ENCODE peak calls at places on chromosomes 5 and 9, in six cellular contexts. Q is lower lobe of right lung, F is GM12878, S is neural progenitor cell, U is hepatocyte, H is psoas muscle. Z is an unnamed sample. For H3K27me3, the result is how much of the 10 kb centered on the place peaks cover.

GRCh38 chr5:153276151-153276550 is 214.3 kb upstream of the GRIA1 start:
- DNase-seq in H (no peak), U (peak), F (no peak), S (peak), Q (no peak), Z (no peak)

GRCh38 chr5:112154940-112155686 is 264.0 kb downstream of the EPB41L4A start:
- DNase-seq in H (no peak), U (no peak), S (no peak), Q (no peak), F (no peak), Z (no peak)

GRCh38 chr5:42745426-42745825 is 11.2 kb upstream of the CCDC152 start:
- DNase-seq in H (no peak), U (no peak), S (peak), Q (no peak), F (no peak), Z (no peak)

GRCh38 chr5:136901-137300 is 44.9 kb downstream of the PLEKHG4B start:
- DNase-seq in Q (no peak), S (no peak), H (no peak), F (no peak), U (no peak), Z (no peak)

GRCh38 chr9:138009456-138010273 is 132.1 kb downstream of the CACNA1B start:
- DNase-seq in U (no peak), Q (peak), H (no peak), F (no peak), S (no peak), Z (no peak)

GRCh38 chr5:141681695-141682641 is at the start of gene ARAP3:
- DNase-seq in H (peak), Q (peak), S (peak), U (peak), F (no peak), Z (peak)

GRCh38 chr9:114898741-114899140 is 31.6 kb downstream of the TNFSF8 start:
- DNase-seq in F (no peak), U (no peak), H (peak), Q (peak), S (no peak), Z (no peak)

GRCh38 chr9:69981686-69982450 is 61.8 kb upstream of the MAMDC2 start:
- DNase-seq in Q (no peak), F (no peak), U (no peak), H (no peak), S (peak), Z (no peak)

GRCh38 chr5:79547982-79548381 is 34.0 kb upstream of the HOMER1 start:
- DNase-seq in F (no peak), H (no peak), S (no peak), U (peak), Q (no peak), Z (no peak)

GRCh38 chr5:153900703-153901395 is 137.9 kb downstream of the FAM114A2 start:
- DNase-seq in S (no peak), Q (no peak), H (peak), F (no peak), U (no peak), Z (no peak)

GRCh38 chr5:6448622-6449464 is at the start of gene UBE2QL1:
- DNase-seq in H (no peak), F (no peak), Q (no peak), S (peak), U (peak), Z (peak)

GRCh38 chr5:132103380-132103951 is 29.9 kb downstream of the CSF2 start:
- DNase-seq in S (no peak), H (peak), F (peak), Q (peak), U (peak), Z (peak)

GRCh38 chr5:68898961-68899471 is 194.8 kb upstream of the SLC30A5 start:
- DNase-seq in F (no peak), U (peak), Q (no peak), H (no peak), S (peak), Z (no peak)

GRCh38 chr9:8432224-8432623 is 632.6 kb upstream of the DMAC1 start:
- DNase-seq in F (no peak), Q (no peak), U (no peak), H (no peak), S (no peak), Z (no peak)

GRCh38 chr5:112737088-112737471 is 605 bp upstream of the APC start:
- DNase-seq in U (no peak), S (peak), H (no peak), F (no peak), Q (no peak), Z (no peak)

GRCh38 chr5:56050566-56051292 is 56.0 kb upstream of the IL6ST start:
- DNase-seq in S (no peak), Q (no peak), U (no peak), F (no peak), H (no peak), Z (no peak)

GRCh38 chr5:124474821-124475220 is 271.6 kb downstream of the ZNF608 start:
- DNase-seq in F (no peak), H (no peak), S (no peak), U (no peak), Q (no peak), Z (no peak)

GRCh38 chr9:127754099-127754760 is 19.1 kb upstream of the TOR2A start:
- DNase-seq in U (no peak), Q (no peak), H (no peak), S (peak), F (no peak), Z (peak)

GRCh38 chr5:10468256-10468655 is 26.6 kb downstream of the ROPN1L start:
- DNase-seq in H (no peak), U (no peak), S (no peak), F (no peak), Q (no peak), Z (no peak)

GRCh38 chr9:135245482-135246247 is 158.2 kb downstream of the OLFM1 start:
- DNase-seq in Q (peak), U (no peak), F (no peak), S (no peak), H (peak), Z (peak)

GRCh38 chr9:107637421-107638420 is 148.2 kb upstream of the KLF4 start:
- DNase-seq in S (peak), F (no peak), H (peak), Q (peak), U (peak), Z (peak)

GRCh38 chr9:94300470-94301301 is 27.8 kb downstream of the NUTM2F start:
- DNase-seq in F (no peak), S (no peak), Q (no peak), U (no peak), H (no peak), Z (no peak)

GRCh38 chr9:83432104-83432627 is 106.0 kb downstream of the FRMD3 start:
- DNase-seq in F (no peak), H (peak), S (peak), Q (peak), U (no peak), Z (peak)

GRCh38 chr9:113540466-113540865 is 76.9 kb downstream of the RGS3 start:
- DNase-seq in H (no peak), S (no peak), F (no peak), Q (no peak), U (no peak), Z (no peak)

GRCh38 chr5:163248333-163248732 is 189.1 kb upstream of the CCNG1 start:
- DNase-seq in Q (no peak), S (no peak), U (no peak), F (no peak), H (no peak), Z (no peak)

GRCh38 chr9:89597711-89598707 is 6.8 kb upstream of the GADD45G start:
- DNase-seq in H (no peak), Q (no peak), U (peak), F (no peak), S (peak), Z (peak)

GRCh38 chr5:112312810-112313209 is 106.3 kb downstream of the EPB41L4A start:
- DNase-seq in H (no peak), S (no peak), F (no peak), Q (no peak), U (no peak), Z (no peak)

GRCh38 chr5:181246276-181247050 is 2.8 kb upstream of the RACK1 start:
- DNase-seq in H (peak), Q (peak), S (peak), U (peak), F (no peak), Z (peak)

GRCh38 chr9:11199335-11199734 is 586.5 kb upstream of the PTPRD start:
- DNase-seq in S (peak), F (no peak), Q (no peak), U (no peak), H (no peak), Z (no peak)

GRCh38 chr9:27131731-27132130 is 22.7 kb downstream of the TEK start:
- DNase-seq in Q (no peak), H (no peak), F (no peak), S (no peak), U (no peak), Z (no peak)

GRCh38 chr9:6852243-6852963 is 94.6 kb downstream of the KDM4C start:
- DNase-seq in H (no peak), F (no peak), S (no peak), Q (no peak), U (no peak), Z (no peak)

GRCh38 chr5:16791036-16791705 is 144.9 kb downstream of the MYO10 start:
- DNase-seq in F (peak), S (peak), H (no peak), Q (no peak), U (peak), Z (peak)

DNA sequence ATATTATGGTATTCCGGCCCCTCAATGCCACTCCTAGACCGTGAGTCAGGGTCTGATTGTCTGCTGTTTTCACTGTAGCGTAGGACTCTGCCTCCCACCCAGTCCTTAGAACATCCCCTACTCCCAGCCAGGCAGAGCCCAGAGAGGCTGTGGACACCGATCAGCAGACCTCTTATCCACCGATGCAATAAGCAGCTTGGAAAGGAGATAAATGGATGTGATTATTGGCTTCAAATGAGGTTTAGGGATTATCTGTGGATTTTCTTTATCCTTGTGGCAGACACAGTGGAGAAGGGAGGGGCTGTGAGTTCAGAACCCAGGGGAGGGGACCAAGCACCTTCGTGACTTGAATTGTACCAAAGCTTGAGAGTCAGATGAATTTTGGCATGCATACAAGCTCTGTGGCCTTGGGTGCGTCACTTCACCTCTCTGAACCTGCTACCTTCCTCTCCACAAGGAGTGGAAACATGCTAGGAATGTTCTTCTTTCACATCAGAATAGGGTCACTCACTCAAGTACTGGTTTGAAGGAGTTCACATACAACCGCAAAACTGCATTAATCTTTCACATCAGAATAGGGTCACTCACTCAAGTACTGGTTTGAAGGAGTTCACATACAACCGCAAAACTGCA is 83.1 kb upstream of the CPLX2 start:
- DNase-seq in F (no peak), U (no peak), H (no peak), S (no peak), Q (no peak), Z (no peak)
- H3K27me3 ChIP-seq in F (under half), U (under half), H (under half), S (under half), Q (under half), Z (under half)

GRCh38 chr5:156835905-156836304 is 14.2 kb upstream of the PPP1R2B start:
- DNase-seq in H (no peak), U (no peak), Q (no peak), F (no peak), S (peak), Z (no peak)
- TF ChIP-seq CTCF in H (no peak), U (peak), Q (peak), F (peak), S (peak), Z (no peak)

GRCh38 chr9:129551393-129551973 is 69.4 kb downstream of the C9orf50 start:
- DNase-seq in F (no peak), H (no peak), S (no peak), U (no peak), Q (no peak), Z (no peak)

GRCh38 chr9:129549139-129549538 is 71.8 kb downstream of the C9orf50 start:
- DNase-seq in Q (no peak), H (no peak), U (no peak), F (no peak), S (no peak), Z (no peak)

GRCh38 chr9:129549684-129550083 is 71.2 kb downstream of the C9orf50 start:
- DNase-seq in F (no peak), U (no peak), Q (no peak), H (peak), S (peak), Z (no peak)

GRCh38 chr9:129548571-129549135 is 72.2 kb downstream of the C9orf50 start:
- DNase-seq in S (no peak), U (no peak), H (peak), Q (no peak), F (no peak), Z (no peak)

DNA sequence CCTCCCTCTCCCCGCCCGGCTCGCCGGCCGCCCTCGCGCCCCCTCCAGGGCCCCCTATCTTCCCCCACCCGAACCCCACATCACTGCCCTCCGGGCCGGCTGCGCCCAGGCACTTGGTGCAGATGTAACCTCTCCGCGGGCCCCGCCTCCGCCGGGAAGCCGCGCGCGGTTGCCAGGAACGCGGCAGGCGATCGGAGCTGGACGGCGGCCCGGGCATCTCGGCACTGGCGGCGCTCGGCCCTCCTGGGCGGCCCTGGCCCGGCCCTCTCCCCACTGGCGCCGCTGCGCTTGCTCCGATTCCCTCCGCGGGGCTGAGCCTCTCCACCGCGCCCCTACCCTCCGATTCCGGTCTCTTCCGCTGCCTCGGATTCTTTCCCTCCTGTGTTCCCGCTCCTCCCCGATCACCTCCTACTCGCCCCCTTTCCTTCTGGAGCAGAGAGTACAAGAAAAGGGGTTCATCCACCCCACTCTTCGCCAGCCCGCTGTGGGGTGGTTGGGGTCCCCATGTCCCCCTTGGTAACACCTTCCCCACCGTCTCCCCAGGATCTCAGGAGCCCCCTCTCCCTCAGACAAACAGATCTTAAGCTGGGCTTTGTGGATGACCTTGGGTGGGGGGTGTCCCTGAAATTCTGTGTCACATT is 70.6 kb downstream of the C9orf50 start:
- DNase-seq in H (peak), Q (peak), S (peak), F (no peak), U (peak), Z (peak)
- H3K27me3 ChIP-seq in H (under half), Q (under half), S (under half), F (under half), U (under half), Z (under half)

DNA sequence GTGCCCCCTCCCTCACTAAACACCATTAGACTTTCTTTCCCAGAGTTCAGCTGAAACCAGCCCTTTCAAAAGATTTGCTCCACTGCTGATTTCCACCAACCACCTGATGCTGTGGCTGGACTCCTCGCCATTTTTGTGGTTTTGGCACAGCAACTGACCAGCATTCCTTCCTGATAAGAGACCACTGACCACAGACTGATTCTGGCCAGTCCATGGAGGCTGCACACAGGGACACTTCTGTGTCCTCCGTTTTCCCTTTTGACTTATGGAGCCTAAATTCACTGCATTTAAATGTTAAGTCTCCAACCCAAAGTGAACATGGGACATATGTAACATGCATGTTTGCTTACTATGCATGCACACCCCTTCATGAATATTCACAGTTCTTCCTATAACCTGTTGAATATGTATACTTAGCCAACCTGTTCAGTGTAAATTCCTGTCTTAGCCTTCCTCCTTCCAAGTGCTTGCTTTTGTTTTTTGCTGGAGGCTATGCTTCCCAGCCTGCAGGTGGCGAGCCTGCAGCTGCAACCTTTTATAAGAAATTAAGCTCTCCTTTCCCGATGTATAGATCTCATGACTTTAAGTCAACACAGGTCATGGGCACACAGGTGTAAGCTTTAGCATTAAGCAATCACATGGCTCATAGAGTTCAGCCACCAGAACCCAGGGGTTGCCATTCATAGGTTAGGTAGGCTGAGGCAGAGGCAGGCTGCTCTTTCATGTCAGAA is 78.7 kb downstream of the ACTL7B start:
- DNase-seq in H (no peak), F (no peak), U (no peak), Q (no peak), S (no peak), Z (no peak)
- TF ChIP-seq CTCF in H (no peak), F (no peak), U (peak), Q (peak), S (peak), Z (no peak)

GRCh38 chr9:37054513-37054776 is 20.4 kb upstream of the PAX5 start:
- DNase-seq in H (no peak), Q (no peak), S (no peak), F (no peak), U (no peak), Z (no peak)

GRCh38 chr9:37056086-37056485 is 22.0 kb upstream of the PAX5 start:
- DNase-seq in Q (no peak), H (no peak), U (no peak), S (no peak), F (no peak), Z (no peak)

GRCh38 chr9:37056521-37056920 is 22.5 kb upstream of the PAX5 start:
- DNase-seq in S (no peak), Q (no peak), H (no peak), U (no peak), F (no peak), Z (no peak)

DNA sequence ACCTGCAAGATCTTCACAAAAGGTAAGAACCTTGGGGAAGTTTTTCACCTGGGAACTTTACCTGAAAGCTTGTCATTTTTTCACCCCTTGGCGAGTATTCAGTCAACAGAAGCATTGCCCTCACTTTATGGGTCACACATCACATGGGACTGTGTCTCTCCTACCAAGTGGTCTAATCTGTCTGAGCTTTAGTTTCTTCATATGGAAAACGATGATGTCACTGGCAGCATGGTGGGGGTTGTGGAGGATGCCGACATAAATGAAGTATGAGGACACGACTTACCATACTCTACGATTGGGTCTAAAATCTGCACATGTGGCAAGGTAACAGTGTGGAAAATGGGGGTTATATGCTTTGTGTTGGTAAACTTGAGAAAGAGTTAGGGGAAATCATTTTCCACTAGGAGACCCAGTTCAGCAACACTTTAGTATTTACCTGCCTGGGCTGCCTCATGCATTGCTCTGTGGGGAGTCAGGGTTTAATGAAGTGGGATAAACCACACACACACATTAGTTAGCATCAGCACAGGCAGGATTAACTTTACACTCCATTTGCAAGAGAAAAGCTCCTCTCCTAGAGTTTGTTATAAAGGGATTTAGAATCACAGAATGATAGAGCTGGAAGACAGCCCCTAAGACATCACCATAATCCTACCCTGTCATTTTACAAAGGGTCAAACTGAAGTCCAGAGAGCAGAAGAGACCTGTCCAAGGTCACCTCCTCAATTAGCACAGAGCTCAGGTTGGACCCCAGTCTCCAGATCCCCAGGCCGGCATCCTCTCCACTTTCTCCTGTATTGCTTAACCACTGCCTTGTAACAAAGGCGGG is 19.8 kb upstream of the PAX5 start:
- DNase-seq in S (peak), H (no peak), U (no peak), F (no peak), Q (no peak), Z (no peak)
- H3K27me3 ChIP-seq in S (under half), H (half or more), U (half or more), F (under half), Q (under half), Z (under half)

Z was measured in BE2C.